ENCODE peak calls at places on chromosomes 4 and X, in six cellular contexts. R, V, S, O, Q and W are unnamed samples.

GRCh38 chr4:128979934-128980333 is 113.4 kb downstream of the SCLT1 start:
- DNase-seq in Q (no peak), O (peak; percentile 93), V (no peak), R (no peak), S (peak; percentile 83), W (no peak)

GRCh38 chr4:6873291-6873690 is 36.3 kb upstream of the TBC1D14 start:
- DNase-seq in Q (no peak), R (no peak), O (no peak), S (peak; percentile 35), V (no peak), W (no peak)

GRCh38 chr4:118113220-118113619 is 78.9 kb downstream of the NDST3 start:
- DNase-seq in R (no peak), S (peak; percentile 1), O (no peak), V (no peak), Q (no peak), W (no peak)

GRCh38 chr4:117326091-117326490 is 240.7 kb upstream of the TRAM1L1 start:
- DNase-seq in R (no peak), S (no peak), V (no peak), O (no peak), Q (no peak), W (no peak)

GRCh38 chrX:69232945-69233344 is 67.7 kb upstream of the PJA1 start:
- DNase-seq in R (no peak), V (no peak), Q (no peak), S (no peak), O (no peak), W (no peak)

GRCh38 chr4:137705171-137705783 is 173.0 kb upstream of the PCDH18 start:
- DNase-seq in R (no peak), O (peak; percentile 81), S (peak; percentile 96), Q (no peak), V (no peak), W (no peak)

GRCh38 chr4:76896731-76897521 is 1.0 kb downstream of the SOWAHB start:
- DNase-seq in Q (peak; percentile 87), R (peak; percentile 16), O (peak; percentile 18), V (no peak), S (peak; percentile 27), W (peak; percentile 81)

GRCh38 chrX:12958059-12958458 is 16.9 kb upstream of the TMSB4X start:
- DNase-seq in R (no peak), V (no peak), S (no peak), Q (no peak), O (no peak), W (no peak)

GRCh38 chr4:22500831-22501714 is 14.8 kb downstream of the ADGRA3 start:
- DNase-seq in O (peak; percentile 86), Q (no peak), R (no peak), V (no peak), S (no peak), W (no peak)

GRCh38 chr4:105147226-105148151 is 813 bp downstream of the TET2 start:
- DNase-seq in R (no peak), O (peak; percentile 42), V (no peak), S (peak; percentile 44), Q (peak; percentile 56), W (no peak)

GRCh38 chr4:40199999-40200880 is 3.4 kb downstream of the RHOH start:
- DNase-seq in O (peak; percentile 41), S (no peak), R (no peak), Q (no peak), V (no peak), W (no peak)

GRCh38 chr4:16897991-16898827 is at the start of gene LDB2:
- DNase-seq in V (peak; percentile 83), Q (no peak), S (peak; percentile 91), R (peak; percentile 39), O (peak; percentile 91), W (peak; percentile 68)

GRCh38 chr4:150126201-150126879 is 48.1 kb downstream of the DCLK2 start:
- DNase-seq in O (peak; percentile 76), S (peak; percentile 70), R (no peak), V (no peak), Q (no peak), W (no peak)

GRCh38 chr4:161714022-161714751 is 449.6 kb downstream of the FSTL5 start:
- DNase-seq in V (no peak), S (no peak), R (no peak), Q (no peak), O (peak; percentile 89), W (no peak)

GRCh38 chrX:8846271-8846670 is 45.1 kb upstream of the FAM9A start:
- DNase-seq in R (no peak), V (no peak), S (no peak), O (peak; percentile 56), Q (no peak), W (no peak)

GRCh38 chr4:99968330-99968729 is 18.3 kb upstream of the H2AZ1 start:
- DNase-seq in R (no peak), Q (no peak), V (no peak), O (peak; percentile 81), S (peak; percentile 12), W (no peak)

GRCh38 chr4:175584172-175584571 is 227.9 kb downstream of the GPM6A start:
- DNase-seq in V (no peak), O (no peak), S (no peak), R (no peak), Q (no peak), W (no peak)

GRCh38 chrX:16208601-16209000 is 41.3 kb downstream of the MAGEB17 start:
- DNase-seq in O (no peak), R (no peak), S (no peak), V (no peak), Q (no peak), W (no peak)

GRCh38 chr4:109649872-109650271 is 53.4 kb downstream of the CASP6 start:
- DNase-seq in S (no peak), R (no peak), Q (no peak), O (no peak), V (no peak), W (no peak)

GRCh38 chr4:158254328-158254727 is 44.0 kb downstream of the TMEM144 start:
- DNase-seq in R (no peak), Q (no peak), O (no peak), S (no peak), V (no peak), W (no peak)

GRCh38 chr4:14835708-14836107 is 166.6 kb upstream of the CPEB2 start:
- DNase-seq in Q (no peak), R (no peak), V (no peak), O (no peak), S (no peak), W (no peak)

GRCh38 chr4:4386296-4386735 is 586 bp upstream of the NSG1 start:
- DNase-seq in R (no peak), Q (no peak), O (no peak), S (peak; percentile 37), V (no peak), W (no peak)

DNA sequence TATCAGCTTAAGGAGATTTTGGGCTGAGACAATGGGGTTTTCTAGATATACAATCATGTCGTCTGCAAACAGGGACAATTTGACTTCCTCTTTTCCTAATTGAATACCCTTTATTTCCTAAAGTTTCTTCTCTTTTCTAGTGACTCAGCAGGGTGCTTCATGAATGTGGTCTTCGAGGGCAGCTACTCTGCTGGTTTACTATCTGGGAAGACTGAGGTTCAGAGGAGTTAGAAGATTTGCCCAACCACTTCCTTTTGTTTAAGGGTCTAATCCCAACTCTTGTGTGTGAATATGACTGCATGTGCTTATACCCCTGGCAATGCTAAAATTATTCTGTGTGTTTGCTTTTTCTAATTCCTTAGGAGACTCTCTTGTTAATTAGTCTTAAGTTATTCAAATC is 17.4 kb downstream of the EVC start:
- DNase-seq in R (no peak), S (no peak), Q (no peak), V (no peak), O (no peak), W (no peak)
- H3K36me3 ChIP-seq in R (no peaks in the 10 kb centered on the region), S (peaks cover 3% of the 10 kb centered on the region), Q (no peaks in the 10 kb centered on the region), V (peaks cover 40% of the 10 kb centered on the region), O (peaks cover 39% of the 10 kb centered on the region), W (peaks cover 23% of the 10 kb centered on the region)

DNA sequence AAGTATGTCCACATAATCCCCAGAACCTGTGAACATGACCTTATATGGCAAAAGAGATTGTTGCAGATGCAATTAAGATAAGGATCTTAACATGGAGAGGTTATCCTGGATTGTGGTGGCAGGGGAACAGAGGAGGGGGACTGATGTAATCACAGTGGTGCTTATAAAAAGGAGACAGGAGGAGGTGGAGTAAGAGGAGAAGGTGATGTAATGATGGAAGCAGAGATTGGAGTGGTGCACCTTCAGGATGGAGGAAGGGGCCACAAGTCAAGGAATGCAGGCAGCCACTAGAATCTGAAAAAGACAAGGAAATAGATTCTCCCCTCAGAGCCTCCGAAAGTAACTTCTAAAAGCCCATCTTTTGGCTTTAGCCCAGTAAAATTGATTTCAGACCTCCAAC is 388.4 kb downstream of the BCOR start:
- DNase-seq in V (no peak), Q (no peak), O (no peak), S (no peak), R (no peak), W (no peak)
- H3K27ac ChIP-seq in V (no peak overlapping the region), Q (no peak overlapping the region), O (no peak overlapping the region), S (no peak overlapping the region), R (no peak overlapping the region), W (no peak overlapping the region)

DNA sequence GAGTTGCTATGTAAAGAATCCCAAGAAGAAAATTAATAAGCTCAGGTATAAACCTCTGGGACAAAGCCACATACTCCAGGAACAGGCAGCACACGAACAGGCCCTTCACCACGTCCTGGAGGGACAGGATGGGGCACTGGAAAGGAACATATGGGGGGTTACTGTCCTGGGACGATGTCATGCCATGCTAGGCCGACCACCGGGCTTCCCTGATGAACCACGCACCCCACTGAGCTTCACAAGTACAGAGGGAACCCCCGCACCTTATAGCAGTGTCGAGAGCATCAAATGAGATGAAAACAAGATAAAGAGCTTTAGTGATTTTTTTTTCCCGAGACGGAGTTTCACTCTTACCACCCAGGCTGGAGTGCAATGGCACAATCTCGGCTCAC is 19.1 kb downstream of the NOP14 start:
- DNase-seq in Q (no peak), V (no peak), O (no peak), R (no peak), S (no peak), W (no peak)
- H3K36me3 ChIP-seq in Q (no peaks in the 10 kb centered on the region), V (peaks cover 100% of the 10 kb centered on the region), O (peaks cover 58% of the 10 kb centered on the region), R (peaks cover 22% of the 10 kb centered on the region), S (peaks cover 82% of the 10 kb centered on the region), W (peaks cover 97% of the 10 kb centered on the region)

GRCh38 chr4:145774473-145774872 is 94.5 kb downstream of the C4orf51 start:
- DNase-seq in V (no peak), R (no peak), O (no peak), S (no peak), Q (no peak), W (no peak)
- H3K27ac ChIP-seq in V (no peak overlapping the region), R (peak overlapping the region; percentile 68), O (no peak overlapping the region), S (no peak overlapping the region), Q (peak overlapping the region; percentile 28), W (no peak overlapping the region)

DNA sequence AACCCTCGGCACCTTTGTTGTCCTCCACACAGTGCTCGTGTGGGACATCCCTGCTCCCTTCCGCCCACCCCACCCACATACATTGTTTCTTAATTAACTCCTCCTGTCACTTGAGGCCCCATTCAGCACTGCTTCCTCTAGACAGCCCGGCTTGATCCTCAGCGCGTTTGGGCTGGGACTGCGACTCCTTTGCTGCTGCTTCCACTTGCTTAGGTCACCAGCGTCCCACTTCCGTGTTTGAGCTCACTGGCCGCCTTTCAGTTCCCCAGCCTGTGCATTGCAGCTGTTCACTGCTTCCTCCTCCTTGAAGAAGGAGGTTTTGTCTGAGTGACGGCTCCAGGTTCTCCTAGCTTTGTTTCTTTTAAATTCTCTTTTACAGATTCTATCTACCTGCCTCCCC is 16.1 kb downstream of the RNF4 start:
- DNase-seq in O (no peak), Q (peak; percentile 75), S (peak; percentile 55), R (peak; percentile 60), V (peak; percentile 88), W (peak; percentile 87)
- H3K36me3 ChIP-seq in O (no peaks in the 10 kb centered on the region), Q (no peaks in the 10 kb centered on the region), S (no peaks in the 10 kb centered on the region), R (peaks cover 2% of the 10 kb centered on the region), V (peaks cover 5% of the 10 kb centered on the region), W (peaks cover 7% of the 10 kb centered on the region)